ENCODE peak calls at places on chromosomes 1 and 21, in six cellular contexts. O, E, N, X, V and P are unnamed samples.

GRCh38 chr1:182595641-182596240 is 6.7 kb upstream of the RNASEL start:
- DNase-seq in O (peak; percentile 67), E (peak; percentile 86), N (peak; percentile 41), X (no peak), V (no peak), P (no peak)

GRCh38 chr21:37264808-37265207 is 2.3 kb downstream of the VPS26C start:
- DNase-seq in O (no peak), E (no peak), N (no peak), X (no peak), V (no peak), P (no peak)

GRCh38 chr1:195053478-195053877 is 1554.8 kb downstream of the KCNT2 start:
- DNase-seq in O (no peak), E (no peak), N (no peak), X (no peak), V (no peak), P (no peak)

GRCh38 chr1:207407655-207408256 is 46.4 kb upstream of the CR2 start:
- DNase-seq in O (no peak), E (no peak), N (no peak), X (no peak), V (no peak), P (peak; percentile 43)

GRCh38 chr1:224067621-224068457 is 46.1 kb upstream of the FBXO28 start:
- DNase-seq in O (no peak), E (no peak), N (no peak), X (no peak), V (no peak), P (peak; percentile 81)

GRCh38 chr1:114688526-114688925 is 6.8 kb downstream of the AMPD1 start:
- DNase-seq in O (no peak), E (no peak), N (no peak), X (no peak), V (no peak), P (no peak)

GRCh38 chr1:22376976-22377375 is 74.7 kb upstream of the ZBTB40 start:
- DNase-seq in O (no peak), E (no peak), N (no peak), X (no peak), V (no peak), P (no peak)

GRCh38 chr1:10556430-10557005 is 81.8 kb downstream of the PEX14 start:
- DNase-seq in O (no peak), E (peak; percentile 55), N (no peak), X (no peak), V (no peak), P (no peak)

GRCh38 chr21:46226920-46227599 is 1.5 kb downstream of the LSS start:
- DNase-seq in O (peak; percentile 46), E (no peak), N (no peak), X (no peak), V (no peak), P (no peak)

GRCh38 chr1:218347713-218348627 is 2.8 kb downstream of the TGFB2 start:
- DNase-seq in O (no peak), E (peak; percentile 66), N (peak; percentile 41), X (no peak), V (no peak), P (no peak)

GRCh38 chr1:1687846-1688245 is 4.7 kb downstream of the SLC35E2B start:
- DNase-seq in O (no peak), E (no peak), N (no peak), X (no peak), V (peak; percentile 24), P (no peak)

GRCh38 chr1:6245086-6245868 is 1.3 kb downstream of the HES3 start:
- DNase-seq in O (peak; percentile 89), E (peak; percentile 94), N (no peak), X (no peak), V (peak; percentile 81), P (no peak)

GRCh38 chr1:6241887-6242740 is 1.9 kb upstream of the HES3 start:
- DNase-seq in O (peak; percentile 49), E (peak; percentile 91), N (no peak), X (no peak), V (no peak), P (no peak)

GRCh38 chr1:6244401-6245054 is 549 bp downstream of the HES3 start:
- DNase-seq in O (peak; percentile 44), E (no peak), N (no peak), X (no peak), V (no peak), P (no peak)

GRCh38 chr1:6243053-6243834 is 735 bp upstream of the HES3 start:
- DNase-seq in O (no peak), E (peak; percentile 64), N (no peak), X (no peak), V (no peak), P (no peak)

DNA sequence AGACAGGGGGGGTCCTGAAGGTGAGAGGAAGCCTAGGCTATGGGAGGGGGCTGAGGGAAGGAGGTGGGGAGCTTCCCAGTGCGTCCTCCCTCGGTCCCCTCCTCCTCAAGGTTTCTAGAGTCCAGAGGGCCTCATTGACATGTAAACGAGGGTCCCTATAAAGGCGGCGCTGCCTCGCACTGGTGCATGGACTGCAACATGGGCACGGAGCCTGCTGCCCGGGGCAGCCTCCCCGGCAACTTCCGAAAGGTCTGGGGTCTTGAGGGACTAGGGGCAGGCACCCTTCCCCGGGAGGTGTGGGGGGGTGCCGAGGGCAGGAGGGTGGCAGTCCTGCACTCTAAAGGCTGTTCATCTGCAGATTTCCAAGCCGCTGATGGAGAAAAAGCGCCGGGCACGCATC is at the start of gene HES3:
- DNase-seq in O (peak; percentile 41), E (peak; percentile 78), N (no peak), X (no peak), V (no peak), P (no peak)
- H3K4me3 ChIP-seq in O (no peak within 1 kb of the TSS), E (peak within 1 kb of the TSS; percentile 83), N (no peak within 1 kb of the TSS), X (peak within 1 kb of the TSS; percentile 59), V (no peak within 1 kb of the TSS), P (no peak within 1 kb of the TSS)

GRCh38 chr1:118100686-118101300 is 84.2 kb downstream of the SPAG17 start:
- DNase-seq in O (no peak), E (no peak), N (no peak), X (no peak), V (no peak), P (no peak)

GRCh38 chr1:118097622-118098348 is 87.2 kb downstream of the SPAG17 start:
- DNase-seq in O (no peak), E (no peak), N (no peak), X (no peak), V (no peak), P (peak; percentile 55)

GRCh38 chr1:118104956-118105355 is 80.1 kb downstream of the SPAG17 start:
- DNase-seq in O (no peak), E (no peak), N (no peak), X (no peak), V (no peak), P (no peak)

GRCh38 chr1:118101989-118102388 is 83.0 kb downstream of the SPAG17 start:
- DNase-seq in O (no peak), E (no peak), N (no peak), X (no peak), V (no peak), P (no peak)

DNA sequence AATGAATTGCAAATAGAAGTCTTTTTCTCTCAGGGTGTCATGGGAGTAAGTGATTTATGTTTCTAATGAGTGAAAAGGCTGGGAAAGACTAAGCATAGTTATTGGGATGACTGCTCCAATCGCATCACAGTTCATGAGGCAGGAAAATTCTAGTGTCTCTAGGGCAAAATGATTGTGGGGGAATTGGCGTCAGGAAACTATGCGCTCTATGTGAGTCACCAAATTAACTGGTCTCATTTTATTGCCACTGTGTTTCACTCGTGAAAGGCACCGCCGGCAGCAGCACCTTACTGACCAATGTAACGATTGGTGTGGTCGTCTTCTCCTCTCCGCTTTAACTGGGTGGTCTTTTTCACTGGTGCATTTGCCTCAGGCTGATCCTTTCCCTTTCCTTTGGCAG is 83.6 kb downstream of the SPAG17 start:
- DNase-seq in O (no peak), E (no peak), N (no peak), X (no peak), V (no peak), P (peak; percentile 72)
- H3K4me3 ChIP-seq in O (no peak overlapping the region), E (no peak overlapping the region), N (no peak overlapping the region), X (no peak overlapping the region), V (no peak overlapping the region), P (no peak overlapping the region)

DNA sequence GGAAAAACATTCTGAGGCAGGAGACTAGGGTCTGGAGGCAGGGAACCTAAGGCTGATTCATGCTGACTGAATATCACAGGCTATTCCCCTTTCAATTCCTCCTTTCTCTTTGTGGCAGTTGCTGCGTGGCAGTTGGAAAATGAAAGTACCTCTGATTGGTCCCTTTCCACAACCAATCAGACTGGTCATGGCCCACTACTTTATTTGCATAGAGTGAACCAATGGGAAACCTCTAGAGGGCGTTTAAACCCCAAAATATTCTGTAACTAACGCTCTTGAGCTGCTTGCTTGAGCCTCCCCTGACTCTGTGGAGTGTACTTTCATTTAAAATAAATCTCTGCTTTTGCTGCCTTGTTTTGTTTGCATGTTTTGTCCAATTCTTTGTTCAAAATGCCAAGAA is 27.7 kb upstream of the VN1R5 start:
- DNase-seq in O (no peak), E (peak; percentile 50), N (no peak), X (no peak), V (no peak), P (no peak)
- H3K4me3 ChIP-seq in O (no peak overlapping the region), E (no peak overlapping the region), N (no peak overlapping the region), X (no peak overlapping the region), V (no peak overlapping the region), P (no peak overlapping the region)

GRCh38 chr21:36147891-36148290 is 8.7 kb upstream of the DOP1B start:
- DNase-seq in O (no peak), E (no peak), N (no peak), X (no peak), V (no peak), P (no peak)

GRCh38 chr21:36145259-36145658 is 10.4 kb downstream of the CBR3 start:
- DNase-seq in O (no peak), E (no peak), N (no peak), X (no peak), V (no peak), P (no peak)

GRCh38 chr21:36150192-36150711 is 6.4 kb upstream of the DOP1B start:
- DNase-seq in O (no peak), E (no peak), N (peak; percentile 50), X (no peak), V (no peak), P (no peak)

GRCh38 chr21:36148886-36149285 is 7.7 kb upstream of the DOP1B start:
- DNase-seq in O (no peak), E (no peak), N (no peak), X (no peak), V (no peak), P (no peak)

DNA sequence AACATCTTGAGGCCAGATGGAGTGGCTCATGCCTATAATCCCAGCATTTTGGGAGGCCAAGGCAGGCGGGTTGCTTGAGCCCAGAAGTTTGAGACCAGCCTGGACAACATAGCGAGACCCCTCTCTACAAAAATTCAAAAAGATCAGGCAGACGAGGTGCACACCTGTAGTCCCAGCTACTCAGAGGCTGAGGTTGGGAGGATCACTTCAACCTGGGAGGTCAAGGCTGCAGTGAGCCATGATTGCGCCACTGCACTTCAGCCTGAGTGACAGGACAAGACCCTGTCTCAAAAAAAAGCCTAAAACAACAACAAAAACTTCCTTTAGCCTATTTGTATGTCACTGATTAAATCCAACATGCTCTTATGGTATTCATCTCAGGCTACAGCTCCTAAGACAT is 6.8 kb upstream of the DOP1B start:
- DNase-seq in O (no peak), E (no peak), N (no peak), X (no peak), V (no peak), P (no peak)
- H3K4me3 ChIP-seq in O (no peak overlapping the region), E (no peak overlapping the region), N (no peak overlapping the region), X (no peak overlapping the region), V (no peak overlapping the region), P (no peak overlapping the region)